ENCODE peak calls at places on chromosomes 13 and 19, in seven cellular contexts. One of them, this sample, is unnamed.

GRCh38 chr13:24127116-24127631 is 33.3 kb upstream of the SPATA13 start:
- DNase-seq in nephron progenitor cell: no peak
- DNase-seq in activated CD4-positive, alpha-beta memory T cell treated with anti-CD3 and anti-CD28 coated beads for 36 hours: peak; percentile 70
- DNase-seq in stimulated activated CD8-positive, alpha-beta memory T cell treated with anti-CD3 and anti-CD28 coated beads, Interleukin-4, amount 100 ng/mL, for 1 hour: no peak
- DNase-seq in NAMALWA: no peak
- DNase-seq in NCI-H446 treated with DMSO at 0.1 percent for 48 hours: no peak
- DNase-seq in stimulated activated naive CD4-positive, alpha-beta T cell treated with Interleukin-2 at 50 U/mL for 16 hours: no peak
- DNase-seq in this sample: peak; percentile 59

GRCh38 chr19:28351761-28352160 is 861.2 kb downstream of the UQCRFS1 start:
- DNase-seq in stimulated activated CD8-positive, alpha-beta memory T cell treated with anti-CD3 and anti-CD28 coated beads, Interleukin-4, amount 100 ng/mL, for 1 hour: no peak
- DNase-seq in activated CD4-positive, alpha-beta memory T cell treated with anti-CD3 and anti-CD28 coated beads for 36 hours: no peak
- DNase-seq in nephron progenitor cell: no peak
- DNase-seq in stimulated activated naive CD4-positive, alpha-beta T cell treated with Interleukin-2 at 50 U/mL for 16 hours: no peak
- DNase-seq in NAMALWA: no peak
- DNase-seq in NCI-H446 treated with DMSO at 0.1 percent for 48 hours: no peak
- DNase-seq in this sample: no peak

GRCh38 chr19:1136201-1136600 is 32.4 kb downstream of the GPX4 start:
- DNase-seq in NCI-H446 treated with DMSO at 0.1 percent for 48 hours: no peak
- DNase-seq in NAMALWA: peak; percentile 41
- DNase-seq in nephron progenitor cell: no peak
- DNase-seq in stimulated activated CD8-positive, alpha-beta memory T cell treated with anti-CD3 and anti-CD28 coated beads, Interleukin-4, amount 100 ng/mL, for 1 hour: no peak
- DNase-seq in stimulated activated naive CD4-positive, alpha-beta T cell treated with Interleukin-2 at 50 U/mL for 16 hours: no peak
- DNase-seq in activated CD4-positive, alpha-beta memory T cell treated with anti-CD3 and anti-CD28 coated beads for 36 hours: no peak
- DNase-seq in this sample: no peak

GRCh38 chr13:30257433-30258099 is 49.8 kb downstream of the KATNAL1 start:
- DNase-seq in nephron progenitor cell: peak; percentile 42
- DNase-seq in NAMALWA: peak; percentile 21
- DNase-seq in activated CD4-positive, alpha-beta memory T cell treated with anti-CD3 and anti-CD28 coated beads for 36 hours: no peak
- DNase-seq in stimulated activated CD8-positive, alpha-beta memory T cell treated with anti-CD3 and anti-CD28 coated beads, Interleukin-4, amount 100 ng/mL, for 1 hour: no peak
- DNase-seq in NCI-H446 treated with DMSO at 0.1 percent for 48 hours: no peak
- DNase-seq in stimulated activated naive CD4-positive, alpha-beta T cell treated with Interleukin-2 at 50 U/mL for 16 hours: no peak
- DNase-seq in this sample: no peak

GRCh38 chr19:29528350-29528945 is 2.7 kb downstream of the VSTM2B start:
- DNase-seq in stimulated activated CD8-positive, alpha-beta memory T cell treated with anti-CD3 and anti-CD28 coated beads, Interleukin-4, amount 100 ng/mL, for 1 hour: no peak
- DNase-seq in NCI-H446 treated with DMSO at 0.1 percent for 48 hours: no peak
- DNase-seq in nephron progenitor cell: peak; percentile 90
- DNase-seq in NAMALWA: peak; percentile 72
- DNase-seq in stimulated activated naive CD4-positive, alpha-beta T cell treated with Interleukin-2 at 50 U/mL for 16 hours: peak; percentile 42
- DNase-seq in activated CD4-positive, alpha-beta memory T cell treated with anti-CD3 and anti-CD28 coated beads for 36 hours: peak; percentile 82
- DNase-seq in this sample: peak; percentile 89

GRCh38 chr13:65597839-65598818 is 1632.0 kb downstream of the PCDH9 start:
- DNase-seq in activated CD4-positive, alpha-beta memory T cell treated with anti-CD3 and anti-CD28 coated beads for 36 hours: no peak
- DNase-seq in nephron progenitor cell: no peak
- DNase-seq in stimulated activated CD8-positive, alpha-beta memory T cell treated with anti-CD3 and anti-CD28 coated beads, Interleukin-4, amount 100 ng/mL, for 1 hour: no peak
- DNase-seq in stimulated activated naive CD4-positive, alpha-beta T cell treated with Interleukin-2 at 50 U/mL for 16 hours: no peak
- DNase-seq in NAMALWA: no peak
- DNase-seq in NCI-H446 treated with DMSO at 0.1 percent for 48 hours: no peak
- DNase-seq in this sample: no peak

GRCh38 chr13:22893149-22893548 is 287.6 kb upstream of the SGCG start:
- DNase-seq in stimulated activated CD8-positive, alpha-beta memory T cell treated with anti-CD3 and anti-CD28 coated beads, Interleukin-4, amount 100 ng/mL, for 1 hour: no peak
- DNase-seq in nephron progenitor cell: no peak
- DNase-seq in stimulated activated naive CD4-positive, alpha-beta T cell treated with Interleukin-2 at 50 U/mL for 16 hours: no peak
- DNase-seq in NCI-H446 treated with DMSO at 0.1 percent for 48 hours: no peak
- DNase-seq in activated CD4-positive, alpha-beta memory T cell treated with anti-CD3 and anti-CD28 coated beads for 36 hours: no peak
- DNase-seq in NAMALWA: no peak
- DNase-seq in this sample: no peak

GRCh38 chr19:27846944-27847343 is 1366.0 kb downstream of the UQCRFS1 start:
- DNase-seq in NAMALWA: no peak
- DNase-seq in stimulated activated CD8-positive, alpha-beta memory T cell treated with anti-CD3 and anti-CD28 coated beads, Interleukin-4, amount 100 ng/mL, for 1 hour: no peak
- DNase-seq in activated CD4-positive, alpha-beta memory T cell treated with anti-CD3 and anti-CD28 coated beads for 36 hours: no peak
- DNase-seq in NCI-H446 treated with DMSO at 0.1 percent for 48 hours: no peak
- DNase-seq in nephron progenitor cell: no peak
- DNase-seq in stimulated activated naive CD4-positive, alpha-beta T cell treated with Interleukin-2 at 50 U/mL for 16 hours: no peak
- DNase-seq in this sample: no peak

GRCh38 chr19:47110521-47111080 is 3.0 kb downstream of the ZC3H4 start:
- DNase-seq in nephron progenitor cell: no peak
- DNase-seq in activated CD4-positive, alpha-beta memory T cell treated with anti-CD3 and anti-CD28 coated beads for 36 hours: peak; percentile 61
- DNase-seq in stimulated activated naive CD4-positive, alpha-beta T cell treated with Interleukin-2 at 50 U/mL for 16 hours: peak; percentile 61
- DNase-seq in stimulated activated CD8-positive, alpha-beta memory T cell treated with anti-CD3 and anti-CD28 coated beads, Interleukin-4, amount 100 ng/mL, for 1 hour: no peak
- DNase-seq in NAMALWA: peak; percentile 61
- DNase-seq in NCI-H446 treated with DMSO at 0.1 percent for 48 hours: no peak
- DNase-seq in this sample: peak; percentile 81

GRCh38 chr13:34224877-34225276 is 406.9 kb downstream of the RFC3 start:
- DNase-seq in stimulated activated CD8-positive, alpha-beta memory T cell treated with anti-CD3 and anti-CD28 coated beads, Interleukin-4, amount 100 ng/mL, for 1 hour: no peak
- DNase-seq in nephron progenitor cell: no peak
- DNase-seq in NAMALWA: no peak
- DNase-seq in stimulated activated naive CD4-positive, alpha-beta T cell treated with Interleukin-2 at 50 U/mL for 16 hours: no peak
- DNase-seq in activated CD4-positive, alpha-beta memory T cell treated with anti-CD3 and anti-CD28 coated beads for 36 hours: no peak
- DNase-seq in NCI-H446 treated with DMSO at 0.1 percent for 48 hours: no peak
- DNase-seq in this sample: no peak

GRCh38 chr13:59437902-59438301 is 725.8 kb downstream of the DIAPH3 start:
- DNase-seq in activated CD4-positive, alpha-beta memory T cell treated with anti-CD3 and anti-CD28 coated beads for 36 hours: no peak
- DNase-seq in stimulated activated naive CD4-positive, alpha-beta T cell treated with Interleukin-2 at 50 U/mL for 16 hours: no peak
- DNase-seq in nephron progenitor cell: peak; percentile 9
- DNase-seq in NCI-H446 treated with DMSO at 0.1 percent for 48 hours: no peak
- DNase-seq in NAMALWA: peak; percentile 24
- DNase-seq in stimulated activated CD8-positive, alpha-beta memory T cell treated with anti-CD3 and anti-CD28 coated beads, Interleukin-4, amount 100 ng/mL, for 1 hour: no peak
- DNase-seq in this sample: no peak

GRCh38 chr13:114025432-114026127 is 51.7 kb upstream of the C13orf46 start:
- DNase-seq in stimulated activated naive CD4-positive, alpha-beta T cell treated with Interleukin-2 at 50 U/mL for 16 hours: no peak
- DNase-seq in NAMALWA: peak; percentile 58
- DNase-seq in NCI-H446 treated with DMSO at 0.1 percent for 48 hours: no peak
- DNase-seq in activated CD4-positive, alpha-beta memory T cell treated with anti-CD3 and anti-CD28 coated beads for 36 hours: no peak
- DNase-seq in nephron progenitor cell: peak; percentile 37
- DNase-seq in stimulated activated CD8-positive, alpha-beta memory T cell treated with anti-CD3 and anti-CD28 coated beads, Interleukin-4, amount 100 ng/mL, for 1 hour: no peak
- DNase-seq in this sample: no peak

GRCh38 chr19:35292986-35293732 is 1.2 kb downstream of the MAG start:
- DNase-seq in NCI-H446 treated with DMSO at 0.1 percent for 48 hours: no peak
- DNase-seq in nephron progenitor cell: no peak
- DNase-seq in stimulated activated naive CD4-positive, alpha-beta T cell treated with Interleukin-2 at 50 U/mL for 16 hours: no peak
- DNase-seq in stimulated activated CD8-positive, alpha-beta memory T cell treated with anti-CD3 and anti-CD28 coated beads, Interleukin-4, amount 100 ng/mL, for 1 hour: no peak
- DNase-seq in activated CD4-positive, alpha-beta memory T cell treated with anti-CD3 and anti-CD28 coated beads for 36 hours: no peak
- DNase-seq in NAMALWA: no peak
- DNase-seq in this sample: no peak

GRCh38 chr19:18208098-18208951 is 4.5 kb upstream of the RAB3A start:
- DNase-seq in NCI-H446 treated with DMSO at 0.1 percent for 48 hours: no peak
- DNase-seq in nephron progenitor cell: peak; percentile 58
- DNase-seq in activated CD4-positive, alpha-beta memory T cell treated with anti-CD3 and anti-CD28 coated beads for 36 hours: peak; percentile 67
- DNase-seq in stimulated activated naive CD4-positive, alpha-beta T cell treated with Interleukin-2 at 50 U/mL for 16 hours: peak; percentile 34
- DNase-seq in stimulated activated CD8-positive, alpha-beta memory T cell treated with anti-CD3 and anti-CD28 coated beads, Interleukin-4, amount 100 ng/mL, for 1 hour: no peak
- DNase-seq in NAMALWA: peak; percentile 59
- DNase-seq in this sample: peak; percentile 88

GRCh38 chr13:102580552-102581169 is 16.1 kb upstream of the TPP2 start:
- DNase-seq in nephron progenitor cell: peak; percentile 23
- DNase-seq in stimulated activated CD8-positive, alpha-beta memory T cell treated with anti-CD3 and anti-CD28 coated beads, Interleukin-4, amount 100 ng/mL, for 1 hour: no peak
- DNase-seq in NAMALWA: peak; percentile 85
- DNase-seq in stimulated activated naive CD4-positive, alpha-beta T cell treated with Interleukin-2 at 50 U/mL for 16 hours: no peak
- DNase-seq in activated CD4-positive, alpha-beta memory T cell treated with anti-CD3 and anti-CD28 coated beads for 36 hours: no peak
- DNase-seq in NCI-H446 treated with DMSO at 0.1 percent for 48 hours: peak; percentile 2
- DNase-seq in this sample: peak; percentile 85

GRCh38 chr13:49026851-49027250 is 51.1 kb downstream of the FNDC3A start:
- DNase-seq in stimulated activated CD8-positive, alpha-beta memory T cell treated with anti-CD3 and anti-CD28 coated beads, Interleukin-4, amount 100 ng/mL, for 1 hour: no peak
- DNase-seq in nephron progenitor cell: no peak
- DNase-seq in NCI-H446 treated with DMSO at 0.1 percent for 48 hours: no peak
- DNase-seq in NAMALWA: no peak
- DNase-seq in stimulated activated naive CD4-positive, alpha-beta T cell treated with Interleukin-2 at 50 U/mL for 16 hours: no peak
- DNase-seq in activated CD4-positive, alpha-beta memory T cell treated with anti-CD3 and anti-CD28 coated beads for 36 hours: no peak
- DNase-seq in this sample: no peak

GRCh38 chr19:56253737-56254136 is 18.8 kb upstream of the EDDM13 start:
- DNase-seq in nephron progenitor cell: no peak
- DNase-seq in stimulated activated naive CD4-positive, alpha-beta T cell treated with Interleukin-2 at 50 U/mL for 16 hours: no peak
- DNase-seq in NCI-H446 treated with DMSO at 0.1 percent for 48 hours: peak; percentile 24
- DNase-seq in stimulated activated CD8-positive, alpha-beta memory T cell treated with anti-CD3 and anti-CD28 coated beads, Interleukin-4, amount 100 ng/mL, for 1 hour: no peak
- DNase-seq in NAMALWA: peak; percentile 78
- DNase-seq in activated CD4-positive, alpha-beta memory T cell treated with anti-CD3 and anti-CD28 coated beads for 36 hours: no peak
- DNase-seq in this sample: peak; percentile 63

GRCh38 chr13:24033527-24034302 is 126.8 kb upstream of the SPATA13 start:
- DNase-seq in activated CD4-positive, alpha-beta memory T cell treated with anti-CD3 and anti-CD28 coated beads for 36 hours: no peak
- DNase-seq in stimulated activated CD8-positive, alpha-beta memory T cell treated with anti-CD3 and anti-CD28 coated beads, Interleukin-4, amount 100 ng/mL, for 1 hour: no peak
- DNase-seq in nephron progenitor cell: no peak
- DNase-seq in NAMALWA: no peak
- DNase-seq in NCI-H446 treated with DMSO at 0.1 percent for 48 hours: no peak
- DNase-seq in stimulated activated naive CD4-positive, alpha-beta T cell treated with Interleukin-2 at 50 U/mL for 16 hours: no peak
- DNase-seq in this sample: no peak

GRCh38 chr13:104387514-104387913 is 1321.3 kb upstream of the SLC10A2 start:
- DNase-seq in activated CD4-positive, alpha-beta memory T cell treated with anti-CD3 and anti-CD28 coated beads for 36 hours: no peak
- DNase-seq in stimulated activated naive CD4-positive, alpha-beta T cell treated with Interleukin-2 at 50 U/mL for 16 hours: no peak
- DNase-seq in NCI-H446 treated with DMSO at 0.1 percent for 48 hours: no peak
- DNase-seq in NAMALWA: no peak
- DNase-seq in nephron progenitor cell: no peak
- DNase-seq in stimulated activated CD8-positive, alpha-beta memory T cell treated with anti-CD3 and anti-CD28 coated beads, Interleukin-4, amount 100 ng/mL, for 1 hour: no peak
- DNase-seq in this sample: no peak

GRCh38 chr13:85367887-85368286 is 431.3 kb downstream of the SLITRK6 start:
- DNase-seq in NCI-H446 treated with DMSO at 0.1 percent for 48 hours: no peak
- DNase-seq in NAMALWA: no peak
- DNase-seq in stimulated activated naive CD4-positive, alpha-beta T cell treated with Interleukin-2 at 50 U/mL for 16 hours: no peak
- DNase-seq in stimulated activated CD8-positive, alpha-beta memory T cell treated with anti-CD3 and anti-CD28 coated beads, Interleukin-4, amount 100 ng/mL, for 1 hour: no peak
- DNase-seq in activated CD4-positive, alpha-beta memory T cell treated with anti-CD3 and anti-CD28 coated beads for 36 hours: no peak
- DNase-seq in nephron progenitor cell: no peak
- DNase-seq in this sample: no peak

GRCh38 chr19:48900477-48901452 is 653 bp downstream of the NUCB1 start:
- DNase-seq in activated CD4-positive, alpha-beta memory T cell treated with anti-CD3 and anti-CD28 coated beads for 36 hours: peak; percentile 37
- DNase-seq in stimulated activated CD8-positive, alpha-beta memory T cell treated with anti-CD3 and anti-CD28 coated beads, Interleukin-4, amount 100 ng/mL, for 1 hour: no peak
- DNase-seq in NCI-H446 treated with DMSO at 0.1 percent for 48 hours: no peak
- DNase-seq in stimulated activated naive CD4-positive, alpha-beta T cell treated with Interleukin-2 at 50 U/mL for 16 hours: no peak
- DNase-seq in nephron progenitor cell: no peak
- DNase-seq in NAMALWA: peak; percentile 57
- DNase-seq in this sample: peak; percentile 80

GRCh38 chr19:17103177-17103576 is 27.6 kb downstream of the MYO9B start:
- DNase-seq in stimulated activated naive CD4-positive, alpha-beta T cell treated with Interleukin-2 at 50 U/mL for 16 hours: no peak
- DNase-seq in nephron progenitor cell: peak; percentile 30
- DNase-seq in stimulated activated CD8-positive, alpha-beta memory T cell treated with anti-CD3 and anti-CD28 coated beads, Interleukin-4, amount 100 ng/mL, for 1 hour: no peak
- DNase-seq in NAMALWA: peak; percentile 39
- DNase-seq in activated CD4-positive, alpha-beta memory T cell treated with anti-CD3 and anti-CD28 coated beads for 36 hours: peak; percentile 43
- DNase-seq in NCI-H446 treated with DMSO at 0.1 percent for 48 hours: no peak
- DNase-seq in this sample: peak; percentile 64

This sample was measured in activated CD4-positive, alpha-beta T cell treated with anti-CD3 and anti-CD28 coated beads, Interleukin-2, amount 10 ng/mL, durations not matched to agents 24 days and 14 days.